ENCODE peak calls at places on chromosome 9, in eight cellular contexts. W, O, M, H, Q, J, D and Y are unnamed samples.

GRCh38 chr9:87713278-87713989 is 12.5 kb upstream of the CTSL start:
- DNase-seq in W (peak; percentile 81), M (no peak), H (peak; percentile 94), J (peak; percentile 85), Q (peak; percentile 78), D (peak; percentile 63), O (peak; percentile 81), Y (peak; percentile 92)

GRCh38 chr9:81595887-81596558 is 93.3 kb downstream of the TLE1 start:
- DNase-seq in J (no peak), O (no peak), Q (no peak), M (peak; percentile 80), D (no peak), H (no peak), W (no peak), Y (no peak)

GRCh38 chr9:93458702-93459101 is 5.3 kb upstream of the FAM120AOS start:
- DNase-seq in W (no peak), J (no peak), H (no peak), M (no peak), O (no peak), D (no peak), Q (no peak), Y (no peak)

GRCh38 chr9:98097836-98098235 is 21.2 kb downstream of the TRIM14 start:
- DNase-seq in H (no peak), J (peak; percentile 51), M (no peak), O (peak; percentile 40), D (no peak), Q (no peak), W (no peak), Y (no peak)

GRCh38 chr9:134332266-134332665 is 6.0 kb downstream of the RXRA start:
- DNase-seq in H (no peak), M (no peak), Q (no peak), O (no peak), J (no peak), W (no peak), D (no peak), Y (no peak)

GRCh38 chr9:95261890-95262289 is 55.6 kb downstream of the FANCC start:
- DNase-seq in H (no peak), Q (no peak), W (no peak), M (no peak), O (no peak), D (no peak), J (peak; percentile 52), Y (no peak)

GRCh38 chr9:132641216-132641615 is 28.6 kb downstream of the DDX31 start:
- DNase-seq in M (no peak), H (no peak), Q (no peak), J (no peak), O (no peak), D (no peak), W (no peak), Y (no peak)

GRCh38 chr9:75181748-75182147 is 93.4 kb downstream of the OSTF1 start:
- DNase-seq in J (peak; percentile 62), M (no peak), Q (no peak), D (no peak), H (no peak), W (no peak), O (peak; percentile 94), Y (no peak)

GRCh38 chr9:108297025-108297424 is 558.8 kb downstream of the ACTL7B start:
- DNase-seq in M (no peak), W (no peak), O (no peak), H (peak; percentile 77), Q (no peak), J (no peak), D (no peak), Y (no peak)

GRCh38 chr9:110356639-110357038 is 19.0 kb upstream of the TXNDC8 start:
- DNase-seq in W (no peak), J (no peak), Q (no peak), O (no peak), H (no peak), D (no peak), M (no peak), Y (no peak)

GRCh38 chr9:7115606-7116005 is 357.8 kb downstream of the KDM4C start:
- DNase-seq in W (no peak), O (no peak), H (no peak), D (no peak), M (no peak), J (no peak), Q (no peak), Y (no peak)

GRCh38 chr9:138015021-138015829 is 137.6 kb downstream of the CACNA1B start:
- DNase-seq in H (no peak), M (no peak), J (no peak), Q (no peak), O (no peak), W (no peak), D (peak; percentile 2), Y (peak; percentile 43)

GRCh38 chr9:116494815-116495634 is 192.1 kb upstream of the TRIM32 start:
- DNase-seq in O (no peak), H (no peak), J (peak; percentile 74), W (no peak), D (no peak), M (peak; percentile 65), Q (no peak), Y (no peak)

GRCh38 chr9:114860187-114860586 is 54.3 kb upstream of the TNFSF15 start:
- DNase-seq in O (no peak), M (no peak), Q (no peak), J (no peak), H (no peak), D (no peak), W (no peak), Y (no peak)

GRCh38 chr9:125361837-125362531 is 100.4 kb downstream of the GAPVD1 start:
- DNase-seq in O (no peak), J (no peak), D (no peak), M (no peak), Q (no peak), H (no peak), W (no peak), Y (no peak)

GRCh38 chr9:118059520-118060278 is 355.5 kb downstream of the TLR4 start:
- DNase-seq in W (no peak), D (peak; percentile 4), Q (no peak), M (no peak), J (peak; percentile 47), O (no peak), H (no peak), Y (no peak)

GRCh38 chr9:137076636-137077009 is 694 bp upstream of the UAP1L1 start:
- DNase-seq in O (no peak), D (no peak), H (no peak), M (peak; percentile 58), W (no peak), Q (no peak), J (no peak), Y (no peak)

GRCh38 chr9:69805962-69806633 is 14.5 kb upstream of the CFAP95 start:
- DNase-seq in H (peak; percentile 60), D (no peak), O (no peak), Q (no peak), W (peak; percentile 22), J (peak; percentile 47), M (no peak), Y (no peak)
- H3K27ac ChIP-seq in H (no peak overlapping the region), D (no peak overlapping the region), O (no peak overlapping the region), Q (no peak overlapping the region), W (no peak overlapping the region), J (no peak overlapping the region), M (no peak overlapping the region), Y (no peak overlapping the region)

GRCh38 chr9:16610538-16610937 is 259.9 kb downstream of the BNC2 start:
- DNase-seq in O (no peak), D (no peak), Q (no peak), M (no peak), H (no peak), W (no peak), J (no peak), Y (no peak)

GRCh38 chr9:16613605-16614004 is 256.9 kb downstream of the BNC2 start:
- DNase-seq in M (no peak), O (no peak), H (no peak), J (no peak), D (no peak), Q (no peak), W (no peak), Y (no peak)

GRCh38 chr9:16611969-16612368 is 258.5 kb downstream of the BNC2 start:
- DNase-seq in D (no peak), J (no peak), M (no peak), H (no peak), O (no peak), Q (no peak), W (no peak), Y (no peak)

GRCh38 chr9:16611001-16611400 is 259.5 kb downstream of the BNC2 start:
- DNase-seq in D (no peak), O (no peak), M (no peak), W (no peak), J (no peak), H (no peak), Q (no peak), Y (no peak)

GRCh38 chr9:16612627-16613026 is 257.8 kb downstream of the BNC2 start:
- DNase-seq in J (no peak), M (no peak), O (no peak), W (no peak), H (no peak), D (no peak), Q (no peak), Y (no peak)
- H3K27ac ChIP-seq in J (no peak overlapping the region), M (no peak overlapping the region), O (no peak overlapping the region), W (no peak overlapping the region), H (no peak overlapping the region), D (no peak overlapping the region), Q (no peak overlapping the region), Y (no peak overlapping the region)

GRCh38 chr9:70488793-70489105 is 74.3 kb upstream of the KLF9 start:
- DNase-seq in J (no peak), H (no peak), W (no peak), D (no peak), Q (peak; percentile 51), O (no peak), M (no peak), Y (no peak)

GRCh38 chr9:70484232-70485130 is 70.0 kb upstream of the KLF9 start:
- DNase-seq in Q (no peak), D (no peak), J (peak; percentile 59), H (no peak), W (no peak), O (peak; percentile 64), M (peak; percentile 58), Y (no peak)

GRCh38 chr9:70485273-70485858 is 70.9 kb upstream of the KLF9 start:
- DNase-seq in J (no peak), W (peak; percentile 64), O (no peak), D (no peak), M (no peak), H (peak; percentile 58), Q (peak; percentile 51), Y (peak; percentile 72)

GRCh38 chr9:70488098-70488792 is 73.8 kb upstream of the KLF9 start:
- DNase-seq in Q (no peak), M (no peak), H (no peak), J (no peak), W (no peak), O (no peak), D (no peak), Y (no peak)

DNA sequence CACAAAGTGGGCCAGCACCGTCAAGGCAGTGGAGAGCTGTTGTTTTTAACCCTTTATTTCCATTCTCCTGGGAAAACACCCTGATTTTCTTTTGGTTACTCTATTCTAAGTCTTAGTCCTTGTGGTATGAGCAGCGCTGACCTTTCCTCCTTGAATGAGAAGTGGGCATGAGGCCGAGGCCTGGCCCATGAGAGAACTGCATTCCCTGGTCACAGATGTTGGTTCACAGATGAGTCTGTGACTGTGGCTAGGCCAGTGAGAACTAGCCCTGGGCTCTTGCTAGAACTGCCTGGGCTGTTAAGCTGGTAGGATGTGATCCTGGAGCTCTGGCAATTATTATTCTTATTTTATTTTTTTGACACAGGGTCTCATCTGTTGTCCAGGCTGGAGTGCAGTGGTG is 71.7 kb upstream of the KLF9 start:
- DNase-seq in Q (no peak), J (no peak), M (no peak), H (no peak), W (no peak), O (no peak), D (no peak), Y (no peak)
- H3K27ac ChIP-seq in Q (no peak overlapping the region), J (no peak overlapping the region), M (no peak overlapping the region), H (no peak overlapping the region), W (peak overlapping the region; percentile 97), O (no peak overlapping the region), D (no peak overlapping the region), Y (peak overlapping the region; percentile 69)

GRCh38 chr9:130768265-130768664 is 66.8 kb upstream of the ABL1 start:
- DNase-seq in M (peak; percentile 50), O (no peak), W (no peak), Q (no peak), J (peak; percentile 71), H (peak; percentile 69), D (no peak), Y (no peak)
- H3K27ac ChIP-seq in M (no peak overlapping the region), O (no peak overlapping the region), W (no peak overlapping the region), Q (no peak overlapping the region), J (no peak overlapping the region), H (no peak overlapping the region), D (no peak overlapping the region), Y (no peak overlapping the region)